ENCODE peak calls at places on chromosome 15, in seven cellular contexts. One of them, this sample, is unnamed.

GRCh38 chr15:89117790-89118189 is 29.5 kb downstream of the ABHD2 start:
- DNase-seq in effector CD4-positive, alpha-beta T cell: no peak
- DNase-seq in foreskin fibroblast: no peak
- DNase-seq in amniotic stem cell: no peak
- DNase-seq in iris pigment epithelial cell: no peak
- DNase-seq in activated naive CD4-positive, alpha-beta T cell: no peak
- DNase-seq in HuH-7: no peak
- DNase-seq in this sample: peak; percentile 43

GRCh38 chr15:67831363-67831762 is 6.1 kb downstream of the SKOR1 start:
- DNase-seq in foreskin fibroblast: no peak
- DNase-seq in amniotic stem cell: no peak
- DNase-seq in effector CD4-positive, alpha-beta T cell: no peak
- DNase-seq in activated naive CD4-positive, alpha-beta T cell: no peak
- DNase-seq in iris pigment epithelial cell: no peak
- DNase-seq in HuH-7: no peak
- DNase-seq in this sample: no peak

GRCh38 chr15:52080031-52080430 is 32.5 kb downstream of the BCL2L10 start:
- DNase-seq in amniotic stem cell: no peak
- DNase-seq in effector CD4-positive, alpha-beta T cell: no peak
- DNase-seq in HuH-7: no peak
- DNase-seq in iris pigment epithelial cell: peak; percentile 29
- DNase-seq in foreskin fibroblast: no peak
- DNase-seq in activated naive CD4-positive, alpha-beta T cell: no peak
- DNase-seq in this sample: no peak

GRCh38 chr15:94105760-94106159 is 125.6 kb upstream of the MCTP2 start:
- DNase-seq in effector CD4-positive, alpha-beta T cell: no peak
- DNase-seq in HuH-7: no peak
- DNase-seq in activated naive CD4-positive, alpha-beta T cell: no peak
- DNase-seq in foreskin fibroblast: no peak
- DNase-seq in amniotic stem cell: no peak
- DNase-seq in iris pigment epithelial cell: no peak
- DNase-seq in this sample: no peak

GRCh38 chr15:69576035-69576526 is 123.5 kb downstream of the RPLP1 start:
- DNase-seq in HuH-7: no peak
- DNase-seq in activated naive CD4-positive, alpha-beta T cell: peak; percentile 45
- DNase-seq in foreskin fibroblast: no peak
- DNase-seq in effector CD4-positive, alpha-beta T cell: peak; percentile 52
- DNase-seq in iris pigment epithelial cell: no peak
- DNase-seq in amniotic stem cell: no peak
- DNase-seq in this sample: no peak

GRCh38 chr15:31357148-31357547 is 30.5 kb downstream of the KLF13 start:
- DNase-seq in foreskin fibroblast: no peak
- DNase-seq in effector CD4-positive, alpha-beta T cell: no peak
- DNase-seq in activated naive CD4-positive, alpha-beta T cell: no peak
- DNase-seq in iris pigment epithelial cell: no peak
- DNase-seq in amniotic stem cell: no peak
- DNase-seq in HuH-7: no peak
- DNase-seq in this sample: no peak

GRCh38 chr15:85825118-85825517 is 30.4 kb upstream of the KLHL25 start:
- DNase-seq in activated naive CD4-positive, alpha-beta T cell: no peak
- DNase-seq in foreskin fibroblast: no peak
- DNase-seq in effector CD4-positive, alpha-beta T cell: no peak
- DNase-seq in amniotic stem cell: no peak
- DNase-seq in HuH-7: no peak
- DNase-seq in iris pigment epithelial cell: no peak
- DNase-seq in this sample: no peak

GRCh38 chr15:37941779-37942178 is 7.3 kb downstream of the TMCO5A start:
- DNase-seq in HuH-7: no peak
- DNase-seq in effector CD4-positive, alpha-beta T cell: no peak
- DNase-seq in foreskin fibroblast: no peak
- DNase-seq in amniotic stem cell: no peak
- DNase-seq in activated naive CD4-positive, alpha-beta T cell: no peak
- DNase-seq in iris pigment epithelial cell: no peak
- DNase-seq in this sample: no peak

GRCh38 chr15:64092864-64093626 is 593 bp downstream of the CIAO2A start:
- DNase-seq in iris pigment epithelial cell: peak; percentile 83
- DNase-seq in HuH-7: no peak
- DNase-seq in effector CD4-positive, alpha-beta T cell: peak; percentile 4
- DNase-seq in activated naive CD4-positive, alpha-beta T cell: no peak
- DNase-seq in foreskin fibroblast: peak; percentile 32
- DNase-seq in amniotic stem cell: no peak
- DNase-seq in this sample: no peak

GRCh38 chr15:57586661-57587404 is 4.9 kb upstream of the MYZAP start:
- DNase-seq in effector CD4-positive, alpha-beta T cell: no peak
- DNase-seq in iris pigment epithelial cell: no peak
- DNase-seq in activated naive CD4-positive, alpha-beta T cell: no peak
- DNase-seq in HuH-7: no peak
- DNase-seq in foreskin fibroblast: no peak
- DNase-seq in amniotic stem cell: no peak
- DNase-seq in this sample: no peak

GRCh38 chr15:73319460-73320245 is 49.1 kb downstream of the HCN4 start:
- DNase-seq in iris pigment epithelial cell: no peak
- DNase-seq in HuH-7: no peak
- DNase-seq in activated naive CD4-positive, alpha-beta T cell: no peak
- DNase-seq in amniotic stem cell: no peak
- DNase-seq in foreskin fibroblast: no peak
- DNase-seq in effector CD4-positive, alpha-beta T cell: no peak
- DNase-seq in this sample: no peak

GRCh38 chr15:45097466-45097865 is 16.5 kb downstream of the DUOX2 start:
- DNase-seq in activated naive CD4-positive, alpha-beta T cell: no peak
- DNase-seq in amniotic stem cell: no peak
- DNase-seq in HuH-7: no peak
- DNase-seq in iris pigment epithelial cell: no peak
- DNase-seq in foreskin fibroblast: no peak
- DNase-seq in effector CD4-positive, alpha-beta T cell: no peak
- DNase-seq in this sample: peak; percentile 25

GRCh38 chr15:59424626-59425025 is 13.4 kb upstream of the FAM81A start:
- DNase-seq in effector CD4-positive, alpha-beta T cell: no peak
- DNase-seq in amniotic stem cell: no peak
- DNase-seq in HuH-7: no peak
- DNase-seq in activated naive CD4-positive, alpha-beta T cell: no peak
- DNase-seq in iris pigment epithelial cell: no peak
- DNase-seq in foreskin fibroblast: no peak
- DNase-seq in this sample: no peak

GRCh38 chr15:90184119-90184785 is 16.9 kb upstream of the SEMA4B start:
- DNase-seq in amniotic stem cell: no peak
- DNase-seq in iris pigment epithelial cell: peak; percentile 56
- DNase-seq in effector CD4-positive, alpha-beta T cell: no peak
- DNase-seq in activated naive CD4-positive, alpha-beta T cell: no peak
- DNase-seq in HuH-7: peak; percentile 89
- DNase-seq in foreskin fibroblast: peak; percentile 64
- DNase-seq in this sample: peak; percentile 41

GRCh38 chr15:87669846-87670245 is 586.7 kb downstream of the NTRK3 start:
- DNase-seq in iris pigment epithelial cell: no peak
- DNase-seq in activated naive CD4-positive, alpha-beta T cell: no peak
- DNase-seq in foreskin fibroblast: no peak
- DNase-seq in effector CD4-positive, alpha-beta T cell: no peak
- DNase-seq in HuH-7: no peak
- DNase-seq in amniotic stem cell: no peak
- DNase-seq in this sample: no peak

GRCh38 chr15:74431645-74432044 is 2.1 kb downstream of the SEMA7A start:
- DNase-seq in activated naive CD4-positive, alpha-beta T cell: no peak
- DNase-seq in HuH-7: no peak
- DNase-seq in effector CD4-positive, alpha-beta T cell: no peak
- DNase-seq in iris pigment epithelial cell: no peak
- DNase-seq in amniotic stem cell: no peak
- DNase-seq in foreskin fibroblast: no peak
- DNase-seq in this sample: no peak

GRCh38 chr15:79034284-79034683 is 56.3 kb downstream of the RASGRF1 start:
- DNase-seq in amniotic stem cell: no peak
- DNase-seq in iris pigment epithelial cell: no peak
- DNase-seq in foreskin fibroblast: no peak
- DNase-seq in effector CD4-positive, alpha-beta T cell: no peak
- DNase-seq in activated naive CD4-positive, alpha-beta T cell: no peak
- DNase-seq in HuH-7: no peak
- DNase-seq in this sample: no peak

GRCh38 chr15:64324513-64324912 is 31.5 kb downstream of the CSNK1G1 start:
- DNase-seq in amniotic stem cell: no peak
- DNase-seq in HuH-7: no peak
- DNase-seq in effector CD4-positive, alpha-beta T cell: no peak
- DNase-seq in activated naive CD4-positive, alpha-beta T cell: no peak
- DNase-seq in foreskin fibroblast: peak; percentile 29
- DNase-seq in iris pigment epithelial cell: peak; percentile 32
- DNase-seq in this sample: no peak

GRCh38 chr15:78508272-78508671 is 895 bp downstream of the HYKK start:
- DNase-seq in foreskin fibroblast: no peak
- DNase-seq in HuH-7: no peak
- DNase-seq in effector CD4-positive, alpha-beta T cell: no peak
- DNase-seq in iris pigment epithelial cell: no peak
- DNase-seq in amniotic stem cell: no peak
- DNase-seq in activated naive CD4-positive, alpha-beta T cell: no peak
- DNase-seq in this sample: no peak

GRCh38 chr15:75201609-75202250 is at the start of gene C15orf39:
- DNase-seq in amniotic stem cell: peak; percentile 21
- DNase-seq in iris pigment epithelial cell: peak; percentile 53
- DNase-seq in HuH-7: peak; percentile 96
- DNase-seq in activated naive CD4-positive, alpha-beta T cell: peak; percentile 70
- DNase-seq in effector CD4-positive, alpha-beta T cell: peak; percentile 60
- DNase-seq in foreskin fibroblast: peak; percentile 59
- DNase-seq in this sample: no peak

GRCh38 chr15:79496838-79497237 is 64.7 kb downstream of the MINAR1 start:
- DNase-seq in foreskin fibroblast: no peak
- DNase-seq in amniotic stem cell: no peak
- DNase-seq in effector CD4-positive, alpha-beta T cell: no peak
- DNase-seq in activated naive CD4-positive, alpha-beta T cell: no peak
- DNase-seq in HuH-7: no peak
- DNase-seq in iris pigment epithelial cell: no peak
- DNase-seq in this sample: no peak

GRCh38 chr15:74251187-74251811 is 15.2 kb downstream of the CCDC33 start:
- DNase-seq in amniotic stem cell: no peak
- DNase-seq in activated naive CD4-positive, alpha-beta T cell: no peak
- DNase-seq in iris pigment epithelial cell: no peak
- DNase-seq in effector CD4-positive, alpha-beta T cell: no peak
- DNase-seq in foreskin fibroblast: no peak
- DNase-seq in HuH-7: no peak
- DNase-seq in this sample: peak; percentile 65

GRCh38 chr15:45386420-45386819 is 8.1 kb upstream of the GATM start:
- DNase-seq in HuH-7: no peak
- DNase-seq in iris pigment epithelial cell: no peak
- DNase-seq in effector CD4-positive, alpha-beta T cell: no peak
- DNase-seq in foreskin fibroblast: no peak
- DNase-seq in activated naive CD4-positive, alpha-beta T cell: no peak
- DNase-seq in amniotic stem cell: no peak
- DNase-seq in this sample: no peak

GRCh38 chr15:78050441-78050809 is 27.1 kb downstream of the TBC1D2B start:
- DNase-seq in HuH-7: no peak
- DNase-seq in activated naive CD4-positive, alpha-beta T cell: no peak
- DNase-seq in foreskin fibroblast: no peak
- DNase-seq in effector CD4-positive, alpha-beta T cell: no peak
- DNase-seq in iris pigment epithelial cell: no peak
- DNase-seq in amniotic stem cell: no peak
- DNase-seq in this sample: no peak

GRCh38 chr15:90870354-90871096 is 2.1 kb downstream of the FURIN start:
- DNase-seq in effector CD4-positive, alpha-beta T cell: no peak
- DNase-seq in foreskin fibroblast: no peak
- DNase-seq in activated naive CD4-positive, alpha-beta T cell: no peak
- DNase-seq in iris pigment epithelial cell: peak; percentile 40
- DNase-seq in HuH-7: no peak
- DNase-seq in amniotic stem cell: no peak
- DNase-seq in this sample: no peak

GRCh38 chr15:53446376-53446775 is 313.1 kb downstream of the WDR72 start:
- DNase-seq in HuH-7: no peak
- DNase-seq in amniotic stem cell: no peak
- DNase-seq in foreskin fibroblast: no peak
- DNase-seq in effector CD4-positive, alpha-beta T cell: no peak
- DNase-seq in iris pigment epithelial cell: no peak
- DNase-seq in activated naive CD4-positive, alpha-beta T cell: no peak
- DNase-seq in this sample: no peak

GRCh38 chr15:84715442-84716035 is 400 bp downstream of the SEC11A start:
- DNase-seq in amniotic stem cell: no peak
- DNase-seq in iris pigment epithelial cell: peak; percentile 49
- DNase-seq in HuH-7: no peak
- DNase-seq in foreskin fibroblast: no peak
- DNase-seq in effector CD4-positive, alpha-beta T cell: peak; percentile 13
- DNase-seq in activated naive CD4-positive, alpha-beta T cell: no peak
- DNase-seq in this sample: peak; percentile 66

GRCh38 chr15:70492240-70493177 is 270.8 kb downstream of the UACA start:
- DNase-seq in amniotic stem cell: peak; percentile 63
- DNase-seq in iris pigment epithelial cell: peak; percentile 94
- DNase-seq in effector CD4-positive, alpha-beta T cell: peak; percentile 63
- DNase-seq in HuH-7: no peak
- DNase-seq in activated naive CD4-positive, alpha-beta T cell: peak; percentile 40
- DNase-seq in foreskin fibroblast: peak; percentile 78
- DNase-seq in this sample: peak; percentile 80

GRCh38 chr15:56468271-56468912 is 3.5 kb upstream of the MNS1 start:
- DNase-seq in foreskin fibroblast: peak; percentile 12
- DNase-seq in effector CD4-positive, alpha-beta T cell: no peak
- DNase-seq in HuH-7: no peak
- DNase-seq in iris pigment epithelial cell: peak; percentile 34
- DNase-seq in amniotic stem cell: no peak
- DNase-seq in activated naive CD4-positive, alpha-beta T cell: no peak
- DNase-seq in this sample: no peak

GRCh38 chr15:75307778-75308390 is 25.2 kb downstream of the GOLGA6D start:
- DNase-seq in foreskin fibroblast: peak; percentile 4
- DNase-seq in activated naive CD4-positive, alpha-beta T cell: no peak
- DNase-seq in iris pigment epithelial cell: peak; percentile 16
- DNase-seq in HuH-7: peak; percentile 92
- DNase-seq in effector CD4-positive, alpha-beta T cell: no peak
- DNase-seq in amniotic stem cell: no peak
- DNase-seq in this sample: no peak

GRCh38 chr15:38065721-38066120 is 131.3 kb downstream of the TMCO5A start:
- DNase-seq in iris pigment epithelial cell: no peak
- DNase-seq in effector CD4-positive, alpha-beta T cell: no peak
- DNase-seq in HuH-7: no peak
- DNase-seq in amniotic stem cell: no peak
- DNase-seq in activated naive CD4-positive, alpha-beta T cell: no peak
- DNase-seq in foreskin fibroblast: no peak
- DNase-seq in this sample: no peak

GRCh38 chr15:35874260-35874905 is 328.4 kb upstream of the DPH6 start:
- DNase-seq in HuH-7: peak; percentile 1
- DNase-seq in iris pigment epithelial cell: peak; percentile 97
- DNase-seq in amniotic stem cell: peak; percentile 35
- DNase-seq in effector CD4-positive, alpha-beta T cell: no peak
- DNase-seq in activated naive CD4-positive, alpha-beta T cell: no peak
- DNase-seq in foreskin fibroblast: peak; percentile 84
- DNase-seq in this sample: no peak

GRCh38 chr15:58213587-58214360 is 75.6 kb downstream of the AQP9 start:
- DNase-seq in effector CD4-positive, alpha-beta T cell: no peak
- DNase-seq in iris pigment epithelial cell: peak; percentile 81
- DNase-seq in HuH-7: no peak
- DNase-seq in foreskin fibroblast: peak; percentile 64
- DNase-seq in amniotic stem cell: no peak
- DNase-seq in activated naive CD4-positive, alpha-beta T cell: no peak
- DNase-seq in this sample: no peak

GRCh38 chr15:44193651-44194396 is 1.2 kb downstream of the FRMD5 start:
- DNase-seq in HuH-7: no peak
- DNase-seq in activated naive CD4-positive, alpha-beta T cell: no peak
- DNase-seq in amniotic stem cell: no peak
- DNase-seq in iris pigment epithelial cell: peak; percentile 47
- DNase-seq in foreskin fibroblast: peak; percentile 29
- DNase-seq in effector CD4-positive, alpha-beta T cell: no peak
- DNase-seq in this sample: no peak

GRCh38 chr15:46091860-46092450 is 457.1 kb downstream of the SQOR start:
- DNase-seq in foreskin fibroblast: peak; percentile 34
- DNase-seq in HuH-7: peak; percentile 24
- DNase-seq in effector CD4-positive, alpha-beta T cell: no peak
- DNase-seq in amniotic stem cell: peak; percentile 5
- DNase-seq in iris pigment epithelial cell: peak; percentile 3
- DNase-seq in activated naive CD4-positive, alpha-beta T cell: no peak
- DNase-seq in this sample: no peak

GRCh38 chr15:37289109-37289765 is 188.9 kb upstream of the MEIS2 start:
- DNase-seq in effector CD4-positive, alpha-beta T cell: no peak
- DNase-seq in activated naive CD4-positive, alpha-beta T cell: no peak
- DNase-seq in foreskin fibroblast: peak; percentile 1
- DNase-seq in HuH-7: no peak
- DNase-seq in iris pigment epithelial cell: peak; percentile 4
- DNase-seq in amniotic stem cell: no peak
- DNase-seq in this sample: no peak